ENCODE peak calls at places on chromosomes 12 and 14, in four cellular contexts. One of them, this sample, is unnamed.

GRCh38 chr14:20631821-20632389 is 9.6 kb downstream of the OR6S1 start:
- DNase-seq in activated CD4-positive, alpha-beta T cell treated with anti-CD3 and anti-CD28 coated beads, Interleukin-2, amount 10 ng/mL, durations not matched to agents 7 days and 5 days: no peak
- DNase-seq in chondrocyte: no peak
- DNase-seq in omental fat pad: peak; percentile 65
- DNase-seq in this sample: no peak

GRCh38 chr14:96177766-96178377 is 26.8 kb upstream of the BDKRB2 start:
- DNase-seq in activated CD4-positive, alpha-beta T cell treated with anti-CD3 and anti-CD28 coated beads, Interleukin-2, amount 10 ng/mL, durations not matched to agents 7 days and 5 days: no peak
- DNase-seq in chondrocyte: no peak
- DNase-seq in omental fat pad: no peak
- DNase-seq in this sample: no peak

GRCh38 chr12:57175428-57176138 is 28.2 kb upstream of the LRP1-AS start:
- DNase-seq in activated CD4-positive, alpha-beta T cell treated with anti-CD3 and anti-CD28 coated beads, Interleukin-2, amount 10 ng/mL, durations not matched to agents 7 days and 5 days: peak; percentile 45
- DNase-seq in chondrocyte: peak; percentile 93
- DNase-seq in omental fat pad: peak; percentile 94
- DNase-seq in this sample: peak; percentile 62

GRCh38 chr14:52701223-52701622 is 5.8 kb upstream of the PSMC6 start:
- DNase-seq in activated CD4-positive, alpha-beta T cell treated with anti-CD3 and anti-CD28 coated beads, Interleukin-2, amount 10 ng/mL, durations not matched to agents 7 days and 5 days: no peak
- DNase-seq in chondrocyte: no peak
- DNase-seq in omental fat pad: no peak
- DNase-seq in this sample: no peak

GRCh38 chr12:132306885-132307191 is 22.6 kb downstream of the GALNT9 start:
- DNase-seq in activated CD4-positive, alpha-beta T cell treated with anti-CD3 and anti-CD28 coated beads, Interleukin-2, amount 10 ng/mL, durations not matched to agents 7 days and 5 days: no peak
- DNase-seq in chondrocyte: no peak
- DNase-seq in omental fat pad: no peak
- DNase-seq in this sample: no peak

GRCh38 chr12:110649341-110649847 is 35.5 kb downstream of the TCTN1 start:
- DNase-seq in activated CD4-positive, alpha-beta T cell treated with anti-CD3 and anti-CD28 coated beads, Interleukin-2, amount 10 ng/mL, durations not matched to agents 7 days and 5 days: no peak
- DNase-seq in chondrocyte: no peak
- DNase-seq in omental fat pad: no peak
- DNase-seq in this sample: no peak

GRCh38 chr12:81859521-81859920 is 100.4 kb upstream of the PPFIA2 start:
- DNase-seq in activated CD4-positive, alpha-beta T cell treated with anti-CD3 and anti-CD28 coated beads, Interleukin-2, amount 10 ng/mL, durations not matched to agents 7 days and 5 days: no peak
- DNase-seq in chondrocyte: no peak
- DNase-seq in omental fat pad: no peak
- DNase-seq in this sample: no peak

GRCh38 chr14:25178255-25178654 is 128.3 kb upstream of the STXBP6 start:
- DNase-seq in activated CD4-positive, alpha-beta T cell treated with anti-CD3 and anti-CD28 coated beads, Interleukin-2, amount 10 ng/mL, durations not matched to agents 7 days and 5 days: no peak
- DNase-seq in chondrocyte: no peak
- DNase-seq in omental fat pad: no peak
- DNase-seq in this sample: no peak

GRCh38 chr14:31678421-31679249 is 117.4 kb downstream of the NUBPL start:
- DNase-seq in activated CD4-positive, alpha-beta T cell treated with anti-CD3 and anti-CD28 coated beads, Interleukin-2, amount 10 ng/mL, durations not matched to agents 7 days and 5 days: no peak
- DNase-seq in chondrocyte: no peak
- DNase-seq in omental fat pad: no peak
- DNase-seq in this sample: no peak

GRCh38 chr12:26524862-26525465 is 308.0 kb downstream of the ITPR2 start:
- DNase-seq in activated CD4-positive, alpha-beta T cell treated with anti-CD3 and anti-CD28 coated beads, Interleukin-2, amount 10 ng/mL, durations not matched to agents 7 days and 5 days: no peak
- DNase-seq in chondrocyte: no peak
- DNase-seq in omental fat pad: no peak
- DNase-seq in this sample: no peak

GRCh38 chr14:76564471-76565119 is 188.7 kb downstream of the ESRRB start:
- DNase-seq in activated CD4-positive, alpha-beta T cell treated with anti-CD3 and anti-CD28 coated beads, Interleukin-2, amount 10 ng/mL, durations not matched to agents 7 days and 5 days: no peak
- DNase-seq in chondrocyte: no peak
- DNase-seq in omental fat pad: no peak
- DNase-seq in this sample: no peak

GRCh38 chr14:74860179-74860578 is 15.8 kb downstream of the PROX2 start:
- DNase-seq in activated CD4-positive, alpha-beta T cell treated with anti-CD3 and anti-CD28 coated beads, Interleukin-2, amount 10 ng/mL, durations not matched to agents 7 days and 5 days: no peak
- DNase-seq in chondrocyte: no peak
- DNase-seq in omental fat pad: no peak
- DNase-seq in this sample: no peak

GRCh38 chr12:62697893-62698292 is 231.3 kb downstream of the MON2 start:
- DNase-seq in activated CD4-positive, alpha-beta T cell treated with anti-CD3 and anti-CD28 coated beads, Interleukin-2, amount 10 ng/mL, durations not matched to agents 7 days and 5 days: no peak
- DNase-seq in chondrocyte: no peak
- DNase-seq in omental fat pad: no peak
- DNase-seq in this sample: no peak

GRCh38 chr12:16417058-16417457 is 69.6 kb downstream of the MGST1 start:
- DNase-seq in activated CD4-positive, alpha-beta T cell treated with anti-CD3 and anti-CD28 coated beads, Interleukin-2, amount 10 ng/mL, durations not matched to agents 7 days and 5 days: no peak
- DNase-seq in chondrocyte: no peak
- DNase-seq in omental fat pad: no peak
- DNase-seq in this sample: no peak

GRCh38 chr14:81366259-81366658 is 33.9 kb downstream of the STON2 start:
- DNase-seq in activated CD4-positive, alpha-beta T cell treated with anti-CD3 and anti-CD28 coated beads, Interleukin-2, amount 10 ng/mL, durations not matched to agents 7 days and 5 days: no peak
- DNase-seq in chondrocyte: no peak
- DNase-seq in omental fat pad: no peak
- DNase-seq in this sample: no peak

GRCh38 chr12:97557116-97557515 is 94.5 kb downstream of the RMST start:
- DNase-seq in activated CD4-positive, alpha-beta T cell treated with anti-CD3 and anti-CD28 coated beads, Interleukin-2, amount 10 ng/mL, durations not matched to agents 7 days and 5 days: no peak
- DNase-seq in chondrocyte: no peak
- DNase-seq in omental fat pad: no peak
- DNase-seq in this sample: no peak

GRCh38 chr12:25052191-25053020 is 103.5 kb upstream of the BCAT1 start:
- DNase-seq in activated CD4-positive, alpha-beta T cell treated with anti-CD3 and anti-CD28 coated beads, Interleukin-2, amount 10 ng/mL, durations not matched to agents 7 days and 5 days: peak; percentile 71
- DNase-seq in chondrocyte: no peak
- DNase-seq in omental fat pad: no peak
- DNase-seq in this sample: no peak

GRCh38 chr12:51004504-51004903 is 21.7 kb downstream of the SLC11A2 start:
- DNase-seq in activated CD4-positive, alpha-beta T cell treated with anti-CD3 and anti-CD28 coated beads, Interleukin-2, amount 10 ng/mL, durations not matched to agents 7 days and 5 days: no peak
- DNase-seq in chondrocyte: no peak
- DNase-seq in omental fat pad: no peak
- DNase-seq in this sample: no peak

GRCh38 chr12:15163577-15163976 is 57.6 kb downstream of the RERG start:
- DNase-seq in activated CD4-positive, alpha-beta T cell treated with anti-CD3 and anti-CD28 coated beads, Interleukin-2, amount 10 ng/mL, durations not matched to agents 7 days and 5 days: no peak
- DNase-seq in chondrocyte: no peak
- DNase-seq in omental fat pad: no peak
- DNase-seq in this sample: no peak

GRCh38 chr12:67740706-67741105 is 92.2 kb downstream of the DYRK2 start:
- DNase-seq in activated CD4-positive, alpha-beta T cell treated with anti-CD3 and anti-CD28 coated beads, Interleukin-2, amount 10 ng/mL, durations not matched to agents 7 days and 5 days: no peak
- DNase-seq in chondrocyte: no peak
- DNase-seq in omental fat pad: no peak
- DNase-seq in this sample: no peak

GRCh38 chr12:32183646-32184045 is 77.0 kb downstream of the BICD1 start:
- DNase-seq in activated CD4-positive, alpha-beta T cell treated with anti-CD3 and anti-CD28 coated beads, Interleukin-2, amount 10 ng/mL, durations not matched to agents 7 days and 5 days: no peak
- DNase-seq in chondrocyte: no peak
- DNase-seq in omental fat pad: no peak
- DNase-seq in this sample: no peak

GRCh38 chr14:37262649-37263048 is 64.9 kb downstream of the MIPOL1 start:
- DNase-seq in activated CD4-positive, alpha-beta T cell treated with anti-CD3 and anti-CD28 coated beads, Interleukin-2, amount 10 ng/mL, durations not matched to agents 7 days and 5 days: no peak
- DNase-seq in chondrocyte: no peak
- DNase-seq in omental fat pad: no peak
- DNase-seq in this sample: no peak

GRCh38 chr14:99481745-99482099 is 513 bp downstream of the CCNK start:
- DNase-seq in activated CD4-positive, alpha-beta T cell treated with anti-CD3 and anti-CD28 coated beads, Interleukin-2, amount 10 ng/mL, durations not matched to agents 7 days and 5 days: peak; percentile 43
- DNase-seq in chondrocyte: no peak
- DNase-seq in omental fat pad: no peak
- DNase-seq in this sample: no peak

GRCh38 chr12:64320611-64321010 is 69.9 kb downstream of the C12orf56 start:
- DNase-seq in activated CD4-positive, alpha-beta T cell treated with anti-CD3 and anti-CD28 coated beads, Interleukin-2, amount 10 ng/mL, durations not matched to agents 7 days and 5 days: no peak
- DNase-seq in chondrocyte: no peak
- DNase-seq in omental fat pad: no peak
- DNase-seq in this sample: no peak

GRCh38 chr14:99946652-99947489 is 118.4 kb upstream of the EVL start:
- DNase-seq in activated CD4-positive, alpha-beta T cell treated with anti-CD3 and anti-CD28 coated beads, Interleukin-2, amount 10 ng/mL, durations not matched to agents 7 days and 5 days: peak; percentile 54
- DNase-seq in chondrocyte: no peak
- DNase-seq in omental fat pad: no peak
- DNase-seq in this sample: no peak

GRCh38 chr14:92603309-92604257 is 90.0 kb downstream of the RIN3 start:
- DNase-seq in activated CD4-positive, alpha-beta T cell treated with anti-CD3 and anti-CD28 coated beads, Interleukin-2, amount 10 ng/mL, durations not matched to agents 7 days and 5 days: peak; percentile 72
- DNase-seq in chondrocyte: no peak
- DNase-seq in omental fat pad: no peak
- DNase-seq in this sample: peak; percentile 30